ENCODE peak calls at places on chromosomes 12 and 14, in six cellular contexts. H is HuH-7; P is EH; D is endodermal cell; I is CD8-positive, alpha-beta T cell; A is left ventricle myocardium inferior. M is an unnamed sample.

GRCh38 chr14:29925106-29925722 is 2.4 kb downstream of the PRKD1 start:
- DNase-seq in A (no peak), D (peak; percentile 66), H (no peak), I (no peak), P (peak; percentile 85), M (no peak)

GRCh38 chr14:47674148-47674545 is 1.3 kb downstream of the MDGA2 start:
- DNase-seq in P (no peak), A (no peak), H (no peak), D (peak; percentile 76), I (no peak), M (no peak)

GRCh38 chr14:29215853-29216252 is 449.3 kb downstream of the FOXG1 start:
- DNase-seq in P (no peak), D (no peak), H (no peak), I (no peak), A (no peak), M (no peak)

GRCh38 chr14:22882064-22882463 is 958 bp upstream of the REM2 start:
- DNase-seq in P (no peak), I (no peak), D (no peak), H (no peak), A (no peak), M (no peak)

GRCh38 chr14:96243785-96244184 is 12.2 kb upstream of the BDKRB1 start:
- DNase-seq in D (no peak), H (no peak), P (no peak), I (no peak), A (no peak), M (no peak)

GRCh38 chr12:76455582-76456345 is 103.8 kb downstream of the OSBPL8 start:
- DNase-seq in A (no peak), H (peak; percentile 25), D (no peak), P (peak; percentile 92), I (no peak), M (peak; percentile 24)

GRCh38 chr12:14905269-14906004 is 19.8 kb upstream of the MGP start:
- DNase-seq in I (no peak), H (no peak), D (no peak), P (no peak), A (peak; percentile 44), M (no peak)

GRCh38 chr14:76919811-76920571 is 93.8 kb downstream of the LRRC74A start:
- DNase-seq in P (peak; percentile 88), I (no peak), D (peak; percentile 67), A (peak; percentile 48), H (no peak), M (no peak)

GRCh38 chr12:90355701-90356345 is 599.2 kb downstream of the CCER1 start:
- DNase-seq in D (no peak), I (no peak), H (no peak), P (no peak), A (no peak), M (no peak)

GRCh38 chr14:50920482-50921225 is 23.6 kb downstream of the PYGL start:
- DNase-seq in I (no peak), A (no peak), H (no peak), P (peak; percentile 92), D (no peak), M (no peak)

GRCh38 chr12:32612658-32613614 is 66.2 kb upstream of the DNM1L start:
- DNase-seq in P (no peak), I (no peak), D (no peak), H (no peak), A (no peak), M (no peak)

GRCh38 chr12:45310627-45310968 is 94.7 kb downstream of the ANO6 start:
- DNase-seq in P (no peak), I (no peak), H (no peak), D (no peak), A (peak; percentile 22), M (no peak)

GRCh38 chr12:117294206-117294605 is 67.2 kb downstream of the NOS1 start:
- DNase-seq in A (no peak), H (no peak), D (peak; percentile 58), P (no peak), I (no peak), M (no peak)

GRCh38 chr12:90510948-90511347 is 444.0 kb downstream of the CCER1 start:
- DNase-seq in D (no peak), A (no peak), I (no peak), P (peak; percentile 4), H (no peak), M (no peak)

GRCh38 chr12:132352896-132353800 is 23.8 kb upstream of the GALNT9 start:
- DNase-seq in D (no peak), P (no peak), H (no peak), I (no peak), A (no peak), M (no peak)

GRCh38 chr14:75317148-75317547 is 38.5 kb downstream of the FOS start:
- DNase-seq in H (no peak), I (no peak), P (no peak), A (no peak), D (no peak), M (no peak)

GRCh38 chr12:6211421-6211869 is 11.2 kb downstream of the CD9 start:
- DNase-seq in H (no peak), D (no peak), P (peak; percentile 90), A (no peak), I (no peak), M (no peak)

GRCh38 chr14:98290596-98290995 is 981.4 kb downstream of the BCL11B start:
- DNase-seq in A (no peak), P (no peak), D (no peak), H (no peak), I (no peak), M (no peak)

GRCh38 chr14:101175731-101176534 is 272.4 kb upstream of the RTL1 start:
- DNase-seq in I (no peak), D (no peak), A (no peak), P (no peak), H (no peak), M (no peak)

GRCh38 chr12:101608301-101609133 is 13.7 kb downstream of the MYBPC1 start:
- DNase-seq in A (no peak), H (peak; percentile 42), D (no peak), P (no peak), I (no peak), M (no peak)

GRCh38 chr12:120368789-120369475 is at the start of gene MSI1:
- DNase-seq in A (no peak), D (peak; percentile 84), I (no peak), H (peak; percentile 51), P (no peak), M (no peak)

GRCh38 chr12:105228966-105229365 is 7.0 kb downstream of the APPL2 start:
- DNase-seq in D (no peak), P (no peak), A (no peak), I (no peak), H (no peak), M (no peak)

GRCh38 chr14:22418631-22419030 is 170.4 kb downstream of the DAD1 start:
- DNase-seq in D (no peak), I (no peak), H (no peak), A (no peak), P (no peak), M (peak; percentile 38)

GRCh38 chr14:61620130-61620946 is 75.0 kb upstream of the HIF1A start:
- DNase-seq in A (no peak), D (no peak), I (no peak), H (no peak), P (peak; percentile 94), M (no peak)

GRCh38 chr12:11885261-11886038 is 185.3 kb upstream of the BCL2L14 start:
- DNase-seq in A (no peak), I (no peak), D (no peak), H (peak; percentile 32), P (peak; percentile 90), M (no peak)

GRCh38 chr14:100062602-100063001 is 2.6 kb upstream of the EVL start:
- DNase-seq in D (no peak), A (no peak), I (no peak), P (no peak), H (no peak), M (no peak)

GRCh38 chr14:72603639-72604038 is 290.3 kb downstream of the DPF3 start:
- DNase-seq in P (peak; percentile 46), D (no peak), H (no peak), I (no peak), A (no peak), M (no peak)

M was measured in germinal center.